ENCODE peak calls at places on chromosome 5, in six cellular contexts. P is A549, Q is HepG2, V is K562, C is endothelial cell of umbilical vein, N is GM12878. K is an unnamed sample.

GRCh38 chr5:125186911-125187375 is 440.5 kb upstream of the ZNF608 start:
- DNase-seq in P (no peak), N (no peak), Q (no peak), C (no peak), V (no peak), K (no peak)

GRCh38 chr5:34841816-34842215 is 2.9 kb downstream of the TTC23L start:
- DNase-seq in C (no peak), V (no peak), P (no peak), Q (no peak), N (no peak), K (no peak)

GRCh38 chr5:147860641-147861025 is 17.9 kb upstream of the SCGB3A2 start:
- DNase-seq in P (no peak), N (no peak), V (no peak), C (no peak), Q (no peak), K (no peak)

GRCh38 chr5:14676320-14676719 is 11.8 kb downstream of the OTULIN start:
- DNase-seq in C (no peak), Q (no peak), V (peak), P (no peak), N (no peak), K (peak)

GRCh38 chr5:21225223-21226064 is 1237.4 kb upstream of the CDH18 start:
- DNase-seq in P (peak), C (no peak), Q (peak), V (no peak), N (no peak), K (no peak)

GRCh38 chr5:87210076-87210475 is 57.6 kb upstream of the RASA1 start:
- DNase-seq in P (no peak), V (no peak), C (no peak), N (no peak), Q (no peak), K (no peak)

GRCh38 chr5:122126711-122127385 is 2.5 kb upstream of the ZNF474 start:
- DNase-seq in Q (no peak), P (no peak), N (no peak), C (no peak), V (peak), K (no peak)

GRCh38 chr5:90528704-90529233 is 615 bp downstream of the LYSMD3 start:
- DNase-seq in V (peak), C (peak), Q (no peak), N (no peak), P (no peak), K (peak)

DNA sequence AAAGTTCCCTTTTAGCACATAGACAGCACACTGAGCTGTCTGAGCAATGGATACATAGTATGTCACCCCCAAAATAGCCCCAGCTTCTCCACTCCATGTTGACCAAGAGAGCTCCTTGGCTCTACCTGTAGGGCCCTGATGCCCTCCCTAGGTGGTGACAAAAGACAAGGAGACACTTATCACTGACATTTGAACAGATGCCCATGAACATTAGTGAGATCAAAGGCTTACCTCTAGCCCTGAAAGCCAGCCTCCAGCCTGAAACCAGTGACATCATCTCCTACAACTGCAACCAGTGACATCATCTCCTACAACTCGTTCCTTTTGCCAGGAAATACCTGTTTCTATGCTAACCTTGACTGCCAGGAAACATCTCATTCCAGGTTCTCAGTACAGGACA is 122.7 kb downstream of the FSTL4 start:
- DNase-seq in N (no peak), V (no peak), Q (peak), C (no peak), P (peak), K (no peak)
- TF ChIP-seq CTCF in N (peak), V (peak), Q (peak), C (no peak), P (no peak), K (no peak)

GRCh38 chr5:19406576-19407365 is 581.2 kb downstream of the CDH18 start:
- DNase-seq in C (no peak), P (no peak), Q (no peak), V (no peak), N (no peak), K (no peak)

GRCh38 chr5:19408149-19408548 is 579.9 kb downstream of the CDH18 start:
- DNase-seq in V (no peak), C (no peak), N (no peak), P (no peak), Q (no peak), K (no peak)

DNA sequence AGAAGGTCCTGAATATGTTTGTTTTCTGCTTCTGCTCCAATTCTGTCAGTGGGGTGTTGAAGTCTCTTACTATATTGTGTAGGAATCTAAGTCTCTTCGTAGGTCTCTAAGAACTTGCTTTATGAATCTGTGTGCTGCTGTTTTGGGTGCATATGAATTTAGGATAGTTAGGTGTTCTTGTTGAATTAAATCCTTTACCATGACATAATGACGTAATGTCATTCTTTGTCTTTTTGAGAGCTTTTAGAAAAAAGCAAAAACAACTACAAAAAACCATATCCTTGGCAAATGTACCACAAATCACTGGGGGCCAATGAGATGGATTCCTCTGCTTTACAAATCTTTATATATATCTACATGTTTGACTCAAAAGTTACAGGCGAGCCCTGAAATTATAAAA is 576.1 kb downstream of the CDH18 start:
- DNase-seq in N (no peak), P (no peak), V (no peak), C (no peak), Q (no peak), K (no peak)
- TF ChIP-seq MYC in N (no peak), P (no peak), V (no peak), C (no peak), Q (no peak), K (no peak)

GRCh38 chr5:159095882-159096554 is 3.7 kb downstream of the EBF1 start:
- DNase-seq in C (no peak), V (no peak), N (no peak), Q (no peak), P (no peak), K (no peak)
- TF ChIP-seq CTCF in C (no peak), V (no peak), N (no peak), Q (no peak), P (no peak), K (no peak)

GRCh38 chr5:88405783-88406182 is 137.1 kb upstream of the TMEM161B start:
- DNase-seq in P (no peak), V (no peak), Q (no peak), C (no peak), N (no peak), K (no peak)
- TF ChIP-seq MYC in P (no peak), V (no peak), Q (no peak), C (no peak), N (no peak), K (no peak)

DNA sequence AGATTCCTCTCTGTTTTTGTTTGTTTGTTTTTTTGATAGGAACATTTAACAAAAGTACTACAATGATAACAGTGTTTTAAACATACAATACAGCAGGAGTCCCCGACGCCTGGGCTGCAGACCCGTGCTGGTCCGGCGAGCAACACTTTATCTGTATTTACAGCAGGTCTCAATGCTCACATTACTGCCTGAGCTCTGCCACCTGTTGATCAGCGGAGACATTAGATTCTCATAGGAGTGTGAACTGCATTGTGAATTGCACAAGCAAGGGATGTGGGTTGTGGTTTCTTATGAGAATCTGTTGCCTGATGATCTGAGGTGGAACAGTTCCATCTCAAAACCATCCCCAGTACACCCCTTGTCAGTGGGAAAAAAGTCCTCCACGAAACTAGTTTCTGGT is 1068.5 kb upstream of the CDH10 start:
- DNase-seq in C (no peak), P (peak), V (no peak), Q (no peak), N (peak), K (peak)
- TF ChIP-seq CTCF in C (no peak), P (no peak), V (no peak), Q (no peak), N (no peak), K (no peak)

GRCh38 chr5:128015478-128015877 is 68.1 kb upstream of the SLC12A2 start:
- DNase-seq in V (no peak), C (no peak), N (no peak), Q (no peak), P (no peak), K (no peak)

GRCh38 chr5:128014578-128014977 is 69.0 kb upstream of the SLC12A2 start:
- DNase-seq in P (no peak), C (peak), Q (no peak), N (no peak), V (no peak), K (no peak)

GRCh38 chr5:128019391-128019790 is 64.2 kb upstream of the SLC12A2 start:
- DNase-seq in Q (no peak), P (no peak), C (no peak), N (no peak), V (no peak), K (no peak)

GRCh38 chr5:128020012-128020411 is 63.6 kb upstream of the SLC12A2 start:
- DNase-seq in C (no peak), P (no peak), Q (no peak), N (no peak), V (no peak), K (no peak)

DNA sequence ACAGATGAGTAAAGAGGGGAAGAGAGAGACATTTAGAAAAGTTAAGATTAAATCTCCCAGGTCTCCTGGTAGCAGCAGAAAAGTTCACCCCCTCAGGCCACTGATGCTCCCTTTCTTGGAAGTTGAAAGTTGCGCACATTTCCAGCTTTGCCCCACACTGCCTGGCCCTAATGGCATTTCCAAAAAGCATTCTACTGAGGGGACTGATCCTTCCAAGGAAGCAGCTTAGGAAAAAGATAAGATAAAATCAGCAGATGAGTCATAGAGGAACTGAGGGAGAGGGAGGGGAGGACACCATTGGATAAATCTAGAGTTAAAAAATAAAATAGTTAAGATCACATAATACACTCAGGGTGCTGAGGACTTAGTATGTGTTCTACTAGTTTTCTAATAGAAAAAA is 67.6 kb upstream of the SLC12A2 start:
- DNase-seq in Q (no peak), P (no peak), V (peak), N (no peak), C (peak), K (no peak)
- TF ChIP-seq MYC in Q (no peak), P (no peak), V (no peak), N (no peak), C (no peak), K (no peak)

GRCh38 chr5:132478498-132478855 is 12.1 kb downstream of the IRF1 start:
- DNase-seq in Q (no peak), C (no peak), P (no peak), V (peak), N (no peak), K (no peak)

GRCh38 chr5:132475531-132475930 is 15.0 kb downstream of the IRF1 start:
- DNase-seq in N (no peak), Q (peak), P (no peak), C (no peak), V (no peak), K (no peak)

GRCh38 chr5:132475939-132476852 is 14.4 kb downstream of the IRF1 start:
- DNase-seq in N (no peak), V (no peak), C (no peak), Q (peak), P (no peak), K (no peak)

GRCh38 chr5:132477784-132478497 is 12.6 kb downstream of the IRF1 start:
- DNase-seq in Q (no peak), N (no peak), V (no peak), P (no peak), C (no peak), K (no peak)

GRCh38 chr5:132476853-132477729 is 13.5 kb downstream of the IRF1 start:
- DNase-seq in C (no peak), P (no peak), V (no peak), N (no peak), Q (no peak), K (no peak)
- TF ChIP-seq CTCF in C (no peak), P (no peak), V (no peak), N (no peak), Q (no peak), K (no peak)

GRCh38 chr5:39093351-39093749 is 19.2 kb upstream of the RICTOR start:
- DNase-seq in P (no peak), C (peak), V (no peak), N (no peak), Q (no peak), K (no peak)

GRCh38 chr5:39091940-39092580 is 17.9 kb upstream of the RICTOR start:
- DNase-seq in N (no peak), C (no peak), V (no peak), Q (no peak), P (no peak), K (no peak)

GRCh38 chr5:39092581-39093350 is 18.6 kb upstream of the RICTOR start:
- DNase-seq in C (peak), Q (no peak), V (no peak), N (no peak), P (peak), K (no peak)
- TF ChIP-seq MYC in C (no peak), Q (no peak), V (no peak), N (no peak), P (peak), K (no peak)

DNA sequence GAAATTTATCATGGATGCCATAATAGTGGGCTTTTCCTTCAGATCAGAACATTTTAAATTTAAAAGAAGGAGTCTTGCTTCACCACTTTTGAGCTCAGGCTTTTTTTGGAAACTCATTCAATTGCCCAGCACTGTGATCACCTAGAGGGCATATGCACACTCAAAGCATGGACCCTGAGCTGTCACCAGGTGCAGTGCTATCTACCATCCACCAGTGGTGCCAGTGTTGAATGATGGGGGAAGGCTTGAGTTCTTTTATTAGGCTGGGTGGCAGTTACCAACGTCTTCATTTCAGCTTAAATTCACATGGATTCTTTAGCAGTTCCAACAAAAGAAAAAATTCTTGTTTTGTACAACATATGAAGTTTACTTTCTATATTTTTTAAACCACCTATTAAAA is 164.1 kb downstream of the CFAP90 start:
- DNase-seq in P (no peak), V (no peak), C (no peak), N (no peak), Q (no peak), K (no peak)
- TF ChIP-seq CTCF in P (no peak), V (no peak), C (no peak), N (no peak), Q (no peak), K (no peak)